ENCODE peak calls at places on chromosomes 12 and 14, in four cellular contexts. C, F, P and H are unnamed samples. For H3K27me3, the result is how much of the 10 kb centered on the place peaks cover.

GRCh38 chr12:99153283-99153682 is 494.3 kb upstream of the GARIN6 start:
- DNase-seq in C (no peak), F (no peak), P (no peak), H (no peak)

GRCh38 chr14:29911815-29912214 is 15.8 kb downstream of the PRKD1 start:
- DNase-seq in F (no peak), P (no peak), C (no peak), H (no peak)

GRCh38 chr12:50923361-50924130 is 28.8 kb upstream of the HIGD1C start:
- DNase-seq in C (no peak), F (no peak), P (peak), H (no peak)

GRCh38 chr14:66240112-66240511 is 246.1 kb upstream of the CCDC196 start:
- DNase-seq in C (no peak), P (no peak), F (no peak), H (no peak)

GRCh38 chr12:123696209-123696608 is 15.9 kb upstream of the ATP6V0A2 start:
- DNase-seq in P (no peak), C (no peak), F (no peak), H (no peak)

GRCh38 chr12:91074851-91075250 is 17.0 kb upstream of the KERA start:
- DNase-seq in P (no peak), C (no peak), F (no peak), H (no peak)

GRCh38 chr14:24298892-24299254 is 707 bp downstream of the DHRS1 start:
- DNase-seq in P (peak), F (peak), C (no peak), H (peak)

GRCh38 chr14:75905505-75905904 is 76.3 kb downstream of the TGFB3 start:
- DNase-seq in P (peak), F (no peak), C (peak), H (no peak)

GRCh38 chr14:69049675-69050074 is 70.6 kb upstream of the ACTN1 start:
- DNase-seq in P (peak), C (no peak), F (no peak), H (no peak)

GRCh38 chr12:42854208-42854607 is 264.7 kb upstream of the PRICKLE1 start:
- DNase-seq in F (no peak), C (no peak), P (peak), H (no peak)

GRCh38 chr12:47818701-47819543 is 781 bp downstream of the HDAC7 start:
- DNase-seq in C (peak), F (no peak), P (peak), H (no peak)

GRCh38 chr12:108004368-108004767 is 124.7 kb upstream of the WSCD2 start:
- DNase-seq in P (no peak), F (no peak), C (no peak), H (no peak)

GRCh38 chr12:30200864-30201263 is 417.1 kb upstream of the TMTC1 start:
- DNase-seq in F (no peak), P (peak), C (no peak), H (no peak)

GRCh38 chr14:68546839-68547238 is 246.0 kb downstream of the ZFP36L1 start:
- DNase-seq in C (no peak), P (no peak), F (no peak), H (no peak)

GRCh38 chr12:109679716-109680520 is 33.7 kb upstream of the FAM222A start:
- DNase-seq in F (no peak), P (no peak), C (no peak), H (no peak)

GRCh38 chr14:34439090-34439489 is 22.9 kb downstream of the SPTSSA start:
- DNase-seq in F (no peak), P (no peak), C (no peak), H (no peak)

GRCh38 chr12:94150483-94151225 is 2.3 kb downstream of the PLXNC1 start:
- DNase-seq in C (peak), P (no peak), F (no peak), H (no peak)

GRCh38 chr12:88432536-88433462 is 147.5 kb downstream of the KITLG start:
- DNase-seq in P (no peak), F (no peak), C (no peak), H (no peak)

GRCh38 chr14:77123381-77124344 is 17.9 kb downstream of the ZDHHC22 start:
- DNase-seq in C (peak), F (peak), P (no peak), H (peak)

GRCh38 chr14:22994762-22995275 is 12.5 kb upstream of the AJUBA start:
- DNase-seq in F (no peak), P (peak), C (no peak), H (no peak)

GRCh38 chr14:105187935-105188524 is 6.9 kb upstream of the NUDT14 start:
- DNase-seq in F (no peak), C (peak), P (no peak), H (no peak)

GRCh38 chr12:98369601-98370000 is 145.8 kb upstream of the TMPO start:
- DNase-seq in P (peak), F (no peak), C (no peak), H (no peak)

GRCh38 chr12:54998958-54999510 is 14.5 kb upstream of the TESPA1 start:
- DNase-seq in C (no peak), P (peak), F (no peak), H (no peak)

GRCh38 chr12:122024132-122024785 is 2.6 kb downstream of the BCL7A start:
- DNase-seq in C (no peak), F (no peak), P (no peak), H (no peak)

GRCh38 chr14:94129758-94130414 is 482 bp upstream of the IFI27L2 start:
- DNase-seq in P (peak), F (peak), C (no peak), H (no peak)

GRCh38 chr12:3216726-3217682 is 139.8 kb downstream of the TSPAN9 start:
- DNase-seq in P (peak), F (peak), C (no peak), H (no peak)

GRCh38 chr12:95204141-95204866 is 13.0 kb downstream of the FGD6 start:
- DNase-seq in C (peak), P (peak), F (peak), H (no peak)

DNA sequence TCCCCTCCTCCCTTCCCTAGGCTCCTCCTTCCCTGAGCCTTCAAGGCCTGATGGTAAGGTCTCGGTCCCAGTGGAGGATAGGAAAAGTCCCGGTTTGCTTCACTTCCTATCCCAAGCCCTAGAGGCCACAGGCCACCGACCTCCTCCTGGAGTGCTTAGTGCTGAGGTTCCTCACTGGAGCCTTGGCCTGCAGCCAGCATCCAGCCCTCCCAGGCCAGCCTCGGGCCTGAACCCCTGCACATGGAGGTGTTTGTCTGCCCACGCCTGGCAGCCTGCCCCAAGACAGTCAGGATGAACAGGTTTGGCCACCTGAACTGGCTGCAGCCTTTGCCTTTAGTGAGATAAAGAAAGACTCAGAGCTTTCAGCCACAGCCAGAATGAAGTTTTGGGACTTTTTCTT is 15.8 kb upstream of the KRT7 start:
- DNase-seq in F (peak), C (peak), P (peak), H (peak)
- TF ChIP-seq CTCF in F (peak), C (no peak), P (no peak), H (peak)

GRCh38 chr14:44317433-44317746 is 189.7 kb downstream of the FSCB start:
- DNase-seq in F (no peak), P (no peak), C (no peak), H (no peak)

GRCh38 chr14:44316647-44317432 is 190.2 kb downstream of the FSCB start:
- DNase-seq in P (peak), F (peak), C (peak), H (no peak)
- TF ChIP-seq POLR2AphosphoS5 in P (no peak), F (no peak), C (no peak), H (no peak)

GRCh38 chr12:113151655-113152054 is 2.1 kb downstream of the CFAP73 start:
- DNase-seq in P (no peak), C (no peak), F (no peak), H (no peak)
- H3K27me3 ChIP-seq in P (under half), C (half or more), F (under half), H (under half)

DNA sequence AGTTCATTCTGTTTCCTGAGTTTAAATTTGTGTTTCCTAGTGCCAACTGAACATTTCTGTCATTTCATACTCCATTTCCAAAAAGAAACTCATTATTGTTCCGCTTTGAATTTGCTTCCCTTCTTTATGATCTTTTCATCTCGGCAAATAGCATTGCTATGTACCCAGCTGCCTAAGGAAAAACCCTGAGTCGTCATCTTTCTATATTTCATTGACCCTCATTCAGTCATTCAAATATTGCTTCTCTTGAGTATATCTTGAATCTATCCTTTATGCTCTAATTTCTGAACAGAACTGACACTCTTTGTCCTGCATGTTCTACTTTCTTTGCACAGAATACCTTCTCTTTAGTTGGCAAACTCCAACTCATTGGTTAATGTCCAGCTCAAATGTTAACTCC is 35.9 kb downstream of the ADIPOR2 start:
- DNase-seq in P (no peak), F (no peak), C (no peak), H (no peak)
- TF ChIP-seq CTCF in P (no peak), F (no peak), C (no peak), H (no peak)

DNA sequence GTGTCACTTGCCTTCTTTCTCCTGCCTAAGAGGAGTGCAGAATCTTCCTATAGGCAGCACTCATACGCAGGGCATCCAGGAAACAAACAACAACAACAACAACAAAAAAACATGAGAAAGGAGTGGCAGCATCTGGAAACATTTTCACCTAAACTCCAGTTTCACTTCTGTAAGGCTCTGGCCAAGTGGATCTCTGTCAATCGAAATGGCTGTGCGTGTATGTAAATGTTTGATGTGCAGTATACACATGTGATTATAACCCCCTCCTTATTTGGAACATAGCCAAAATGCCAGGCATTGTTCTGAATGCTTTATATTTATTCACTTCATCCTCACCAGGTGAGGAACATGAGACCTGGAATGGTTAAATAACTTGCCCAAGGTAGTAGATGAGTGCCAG is 76.8 kb downstream of the COX16 start:
- DNase-seq in C (no peak), P (no peak), F (no peak), H (no peak)
- TF ChIP-seq POLR2AphosphoS5 in C (no peak), P (no peak), F (no peak), H (no peak)